ENCODE peak calls at places on chromosomes 11 and 22, in eight cellular contexts. One of them, this sample, is unnamed.

GRCh38 chr22:44215287-44215686 is 34.6 kb downstream of the PARVG start:
- DNase-seq in foreskin fibroblast: no peak
- DNase-seq in effector memory CD4-positive, alpha-beta T cell: no peak
- DNase-seq in stomach: no peak
- DNase-seq in esophagus squamous epithelium: no peak
- DNase-seq in cardiac muscle cell: no peak
- DNase-seq in fibroblast of lung: no peak
- DNase-seq in uterus: no peak
- DNase-seq in this sample: no peak

GRCh38 chr11:27153136-27153535 is 112.5 kb downstream of the BBOX1 start:
- DNase-seq in foreskin fibroblast: no peak
- DNase-seq in effector memory CD4-positive, alpha-beta T cell: no peak
- DNase-seq in stomach: no peak
- DNase-seq in esophagus squamous epithelium: no peak
- DNase-seq in cardiac muscle cell: no peak
- DNase-seq in fibroblast of lung: no peak
- DNase-seq in uterus: no peak
- DNase-seq in this sample: no peak

GRCh38 chr11:62671272-62671603 is 235 bp upstream of the UQCC3 start:
- DNase-seq in foreskin fibroblast: no peak
- DNase-seq in effector memory CD4-positive, alpha-beta T cell: no peak
- DNase-seq in stomach: no peak
- DNase-seq in esophagus squamous epithelium: no peak
- DNase-seq in cardiac muscle cell: no peak
- DNase-seq in fibroblast of lung: no peak
- DNase-seq in uterus: no peak
- DNase-seq in this sample: no peak

GRCh38 chr22:28442264-28442950 is 237.2 kb downstream of the TTC28 start:
- DNase-seq in foreskin fibroblast: peak
- DNase-seq in effector memory CD4-positive, alpha-beta T cell: peak
- DNase-seq in stomach: peak
- DNase-seq in esophagus squamous epithelium: no peak
- DNase-seq in cardiac muscle cell: peak
- DNase-seq in fibroblast of lung: peak
- DNase-seq in uterus: peak
- DNase-seq in this sample: no peak

GRCh38 chr22:22210375-22210774 is 34.2 kb upstream of the VPREB1 start:
- DNase-seq in foreskin fibroblast: peak
- DNase-seq in effector memory CD4-positive, alpha-beta T cell: no peak
- DNase-seq in stomach: no peak
- DNase-seq in esophagus squamous epithelium: no peak
- DNase-seq in cardiac muscle cell: peak
- DNase-seq in fibroblast of lung: peak
- DNase-seq in uterus: no peak
- DNase-seq in this sample: peak

GRCh38 chr11:83070044-83070877 is 1.4 kb downstream of the RAB30 start:
- DNase-seq in foreskin fibroblast: peak
- DNase-seq in effector memory CD4-positive, alpha-beta T cell: no peak
- DNase-seq in stomach: no peak
- DNase-seq in esophagus squamous epithelium: no peak
- DNase-seq in cardiac muscle cell: peak
- DNase-seq in fibroblast of lung: peak
- DNase-seq in uterus: no peak
- DNase-seq in this sample: no peak

GRCh38 chr22:22025320-22026156 is 43.0 kb upstream of the TOP3B start:
- DNase-seq in foreskin fibroblast: no peak
- DNase-seq in effector memory CD4-positive, alpha-beta T cell: no peak
- DNase-seq in stomach: no peak
- DNase-seq in esophagus squamous epithelium: no peak
- DNase-seq in cardiac muscle cell: no peak
- DNase-seq in fibroblast of lung: no peak
- DNase-seq in uterus: no peak
- DNase-seq in this sample: no peak

GRCh38 chr11:47269002-47269828 is 718 bp upstream of the MADD start:
- DNase-seq in foreskin fibroblast: peak
- DNase-seq in effector memory CD4-positive, alpha-beta T cell: peak
- DNase-seq in stomach: peak
- DNase-seq in esophagus squamous epithelium: peak
- DNase-seq in cardiac muscle cell: peak
- DNase-seq in fibroblast of lung: peak
- DNase-seq in uterus: peak
- DNase-seq in this sample: no peak

GRCh38 chr11:75480185-75480889 is 45.4 kb downstream of the GDPD5 start:
- DNase-seq in foreskin fibroblast: no peak
- DNase-seq in effector memory CD4-positive, alpha-beta T cell: no peak
- DNase-seq in stomach: no peak
- DNase-seq in esophagus squamous epithelium: no peak
- DNase-seq in cardiac muscle cell: no peak
- DNase-seq in fibroblast of lung: no peak
- DNase-seq in uterus: no peak
- DNase-seq in this sample: no peak

GRCh38 chr22:46029574-46030200 is 52.7 kb upstream of the WNT7B start:
- DNase-seq in foreskin fibroblast: no peak
- DNase-seq in effector memory CD4-positive, alpha-beta T cell: no peak
- DNase-seq in stomach: no peak
- DNase-seq in esophagus squamous epithelium: no peak
- DNase-seq in cardiac muscle cell: no peak
- DNase-seq in fibroblast of lung: no peak
- DNase-seq in uterus: peak
- DNase-seq in this sample: no peak

GRCh38 chr11:27699242-27699925 is 871 bp downstream of the BDNF start:
- DNase-seq in foreskin fibroblast: no peak
- DNase-seq in effector memory CD4-positive, alpha-beta T cell: no peak
- DNase-seq in stomach: no peak
- DNase-seq in esophagus squamous epithelium: no peak
- DNase-seq in cardiac muscle cell: peak
- DNase-seq in fibroblast of lung: peak
- DNase-seq in uterus: no peak
- DNase-seq in this sample: no peak

GRCh38 chr22:35409783-35410662 is 10.1 kb downstream of the MCM5 start:
- DNase-seq in foreskin fibroblast: no peak
- DNase-seq in effector memory CD4-positive, alpha-beta T cell: no peak
- DNase-seq in stomach: no peak
- DNase-seq in esophagus squamous epithelium: no peak
- DNase-seq in cardiac muscle cell: peak
- DNase-seq in fibroblast of lung: no peak
- DNase-seq in uterus: no peak
- DNase-seq in this sample: no peak

GRCh38 chr11:124798991-124799383 is 1.2 kb downstream of the MSANTD2 start:
- DNase-seq in foreskin fibroblast: peak
- DNase-seq in effector memory CD4-positive, alpha-beta T cell: no peak
- DNase-seq in stomach: no peak
- DNase-seq in esophagus squamous epithelium: no peak
- DNase-seq in cardiac muscle cell: peak
- DNase-seq in fibroblast of lung: peak
- DNase-seq in uterus: no peak
- DNase-seq in this sample: no peak

GRCh38 chr11:83403990-83404389 is 117.8 kb upstream of the CCDC90B start:
- DNase-seq in foreskin fibroblast: no peak
- DNase-seq in effector memory CD4-positive, alpha-beta T cell: no peak
- DNase-seq in stomach: no peak
- DNase-seq in esophagus squamous epithelium: no peak
- DNase-seq in cardiac muscle cell: no peak
- DNase-seq in fibroblast of lung: no peak
- DNase-seq in uterus: no peak
- DNase-seq in this sample: no peak

GRCh38 chr11:124307093-124307492 is 6.7 kb downstream of the OR8D1 start:
- DNase-seq in foreskin fibroblast: no peak
- DNase-seq in effector memory CD4-positive, alpha-beta T cell: no peak
- DNase-seq in stomach: no peak
- DNase-seq in esophagus squamous epithelium: no peak
- DNase-seq in cardiac muscle cell: no peak
- DNase-seq in fibroblast of lung: no peak
- DNase-seq in uterus: no peak
- DNase-seq in this sample: no peak

GRCh38 chr11:35523351-35523768 is 2.1 kb downstream of the PAMR1 start:
- DNase-seq in foreskin fibroblast: no peak
- DNase-seq in effector memory CD4-positive, alpha-beta T cell: no peak
- DNase-seq in stomach: no peak
- DNase-seq in esophagus squamous epithelium: no peak
- DNase-seq in cardiac muscle cell: no peak
- DNase-seq in fibroblast of lung: peak
- DNase-seq in uterus: no peak
- DNase-seq in this sample: no peak

GRCh38 chr11:35526370-35526792 is 965 bp upstream of the PAMR1 start:
- DNase-seq in foreskin fibroblast: no peak
- DNase-seq in effector memory CD4-positive, alpha-beta T cell: no peak
- DNase-seq in stomach: no peak
- DNase-seq in esophagus squamous epithelium: no peak
- DNase-seq in cardiac muscle cell: no peak
- DNase-seq in fibroblast of lung: peak
- DNase-seq in uterus: no peak
- DNase-seq in this sample: no peak

GRCh38 chr11:35524780-35525179 is 636 bp downstream of the PAMR1 start:
- DNase-seq in foreskin fibroblast: no peak
- DNase-seq in effector memory CD4-positive, alpha-beta T cell: no peak
- DNase-seq in stomach: no peak
- DNase-seq in esophagus squamous epithelium: no peak
- DNase-seq in cardiac muscle cell: peak
- DNase-seq in fibroblast of lung: peak
- DNase-seq in uterus: no peak
- DNase-seq in this sample: no peak

GRCh38 chr11:35523861-35524260 is 1.6 kb downstream of the PAMR1 start:
- DNase-seq in foreskin fibroblast: no peak
- DNase-seq in effector memory CD4-positive, alpha-beta T cell: no peak
- DNase-seq in stomach: no peak
- DNase-seq in esophagus squamous epithelium: no peak
- DNase-seq in cardiac muscle cell: no peak
- DNase-seq in fibroblast of lung: no peak
- DNase-seq in uterus: peak
- DNase-seq in this sample: no peak

DNA sequence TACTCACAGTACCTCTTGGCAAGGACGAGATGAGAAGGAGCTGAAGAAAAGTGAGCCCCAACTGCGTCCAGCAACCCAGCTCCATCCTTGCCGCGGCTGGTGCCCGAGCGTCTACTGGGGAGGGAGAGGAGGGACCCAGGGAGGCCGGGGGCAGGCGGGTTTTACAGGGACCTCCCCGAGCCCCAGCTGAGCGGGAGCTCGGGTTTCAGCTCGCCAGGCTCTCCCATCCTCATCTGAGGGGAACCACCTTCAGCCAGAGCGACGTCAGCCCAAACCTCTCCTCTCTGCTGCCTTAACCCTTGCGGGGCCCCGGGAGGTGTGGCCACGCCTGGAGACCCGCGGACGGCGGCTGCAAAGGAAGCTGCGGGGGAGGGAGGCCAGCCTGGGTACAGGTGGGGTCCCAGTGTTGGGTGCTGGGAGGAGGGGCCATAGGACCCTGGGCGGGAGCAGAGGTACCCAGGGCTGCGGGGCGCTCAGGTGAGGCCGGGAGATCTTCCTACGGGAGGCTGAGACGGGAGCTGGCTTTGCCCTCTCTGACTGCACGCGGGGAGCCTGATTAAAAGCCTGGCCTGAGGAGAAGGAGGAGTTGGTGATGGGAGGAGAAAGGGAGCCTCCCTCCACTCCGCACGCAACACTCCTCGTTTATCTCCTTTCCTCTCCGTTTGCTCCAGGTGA is at the start of gene PAMR1:
- DNase-seq in foreskin fibroblast: peak
- DNase-seq in effector memory CD4-positive, alpha-beta T cell: no peak
- DNase-seq in stomach: peak
- DNase-seq in esophagus squamous epithelium: no peak
- DNase-seq in cardiac muscle cell: peak
- DNase-seq in fibroblast of lung: peak
- DNase-seq in uterus: peak
- DNase-seq in this sample: no peak
- H3K4me3 ChIP-seq in foreskin fibroblast: peak
- H3K4me3 ChIP-seq in effector memory CD4-positive, alpha-beta T cell: no peak
- H3K4me3 ChIP-seq in stomach: peak
- H3K4me3 ChIP-seq in esophagus squamous epithelium: no peak
- H3K4me3 ChIP-seq in cardiac muscle cell: peak
- H3K4me3 ChIP-seq in fibroblast of lung: peak
- H3K4me3 ChIP-seq in uterus: peak
- H3K4me3 ChIP-seq in this sample: no peak

DNA sequence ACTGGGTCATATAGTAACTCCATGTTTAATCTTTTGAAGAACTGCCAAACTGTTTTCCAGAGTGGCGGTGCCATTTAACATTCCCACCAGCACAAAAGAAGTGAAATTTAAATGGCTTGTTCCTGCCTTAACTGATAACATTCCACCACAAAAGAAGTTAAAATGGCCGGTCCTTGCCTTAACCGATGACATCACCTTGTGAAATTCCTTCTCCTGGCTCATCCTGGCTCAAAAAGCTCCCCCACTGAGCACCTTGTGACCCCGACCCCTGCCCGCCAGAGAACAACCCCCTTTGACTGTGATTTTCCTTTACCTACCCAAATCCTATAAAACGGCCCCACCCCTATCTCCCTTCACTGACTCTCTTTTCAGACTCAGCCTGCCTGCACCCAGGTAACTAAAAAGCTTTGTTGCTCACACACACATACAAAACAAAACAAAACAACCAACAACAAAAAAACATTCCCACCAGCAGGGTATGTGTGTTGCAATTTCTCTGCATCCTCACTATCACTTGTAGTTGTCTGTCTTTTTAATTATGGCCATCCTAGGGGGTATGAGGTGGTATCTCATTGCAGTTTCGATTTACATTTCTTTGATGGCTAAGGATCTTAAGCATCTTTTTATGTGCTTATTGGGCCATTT is 109.0 kb downstream of the FAR1 start:
- DNase-seq in foreskin fibroblast: no peak
- DNase-seq in effector memory CD4-positive, alpha-beta T cell: no peak
- DNase-seq in stomach: no peak
- DNase-seq in esophagus squamous epithelium: no peak
- DNase-seq in cardiac muscle cell: no peak
- DNase-seq in fibroblast of lung: no peak
- DNase-seq in uterus: no peak
- DNase-seq in this sample: no peak
- H3K4me3 ChIP-seq in foreskin fibroblast: no peak
- H3K4me3 ChIP-seq in effector memory CD4-positive, alpha-beta T cell: no peak
- H3K4me3 ChIP-seq in stomach: no peak
- H3K4me3 ChIP-seq in esophagus squamous epithelium: no peak
- H3K4me3 ChIP-seq in cardiac muscle cell: no peak
- H3K4me3 ChIP-seq in fibroblast of lung: no peak
- H3K4me3 ChIP-seq in uterus: no peak
- H3K4me3 ChIP-seq in this sample: no peak

DNA sequence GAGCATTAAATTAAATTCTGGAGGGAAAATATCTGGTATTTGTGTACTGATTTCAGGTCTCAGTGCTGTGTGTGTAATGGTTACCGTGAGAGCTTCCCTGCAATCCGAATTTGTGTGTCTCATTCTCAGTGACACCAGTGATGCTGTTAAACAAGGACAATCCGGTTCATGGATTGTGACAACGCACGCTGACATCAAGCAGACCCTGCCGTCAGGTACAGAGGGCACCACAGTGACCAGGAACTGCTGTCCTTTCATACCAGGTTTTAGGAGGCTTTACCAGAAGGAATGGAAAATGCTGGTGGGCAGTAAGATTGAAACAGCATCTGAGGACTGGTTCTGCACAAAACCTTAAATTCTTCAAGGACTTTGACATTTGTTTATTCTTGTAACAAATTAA is 30.5 kb upstream of the PLET1 start:
- DNase-seq in foreskin fibroblast: no peak
- DNase-seq in effector memory CD4-positive, alpha-beta T cell: no peak
- DNase-seq in stomach: no peak
- DNase-seq in esophagus squamous epithelium: no peak
- DNase-seq in cardiac muscle cell: no peak
- DNase-seq in fibroblast of lung: no peak
- DNase-seq in uterus: no peak
- DNase-seq in this sample: no peak
- H3K4me3 ChIP-seq in foreskin fibroblast: peak
- H3K4me3 ChIP-seq in effector memory CD4-positive, alpha-beta T cell: no peak
- H3K4me3 ChIP-seq in stomach: peak
- H3K4me3 ChIP-seq in esophagus squamous epithelium: no peak
- H3K4me3 ChIP-seq in cardiac muscle cell: no peak
- H3K4me3 ChIP-seq in fibroblast of lung: no peak
- H3K4me3 ChIP-seq in uterus: no peak
- H3K4me3 ChIP-seq in this sample: no peak

GRCh38 chr11:118634435-118635236 is 27.2 kb downstream of the PHLDB1 start:
- DNase-seq in foreskin fibroblast: peak
- DNase-seq in effector memory CD4-positive, alpha-beta T cell: no peak
- DNase-seq in stomach: peak
- DNase-seq in esophagus squamous epithelium: no peak
- DNase-seq in cardiac muscle cell: peak
- DNase-seq in fibroblast of lung: peak
- DNase-seq in uterus: peak
- DNase-seq in this sample: no peak
- H3K4me3 ChIP-seq in foreskin fibroblast: peak
- H3K4me3 ChIP-seq in effector memory CD4-positive, alpha-beta T cell: no peak
- H3K4me3 ChIP-seq in stomach: peak
- H3K4me3 ChIP-seq in esophagus squamous epithelium: peak
- H3K4me3 ChIP-seq in cardiac muscle cell: peak
- H3K4me3 ChIP-seq in fibroblast of lung: no peak
- H3K4me3 ChIP-seq in uterus: peak
- H3K4me3 ChIP-seq in this sample: no peak